ENCODE peak calls at places on chromosome 9, in nine cellular contexts. One of them, this sample, is unnamed.

GRCh38 chr9:5586391-5586802 is 42.5 kb upstream of the RIC1 start:
- DNase-seq in adrenal gland: no peak
- DNase-seq in tibial nerve: no peak
- DNase-seq in heart right ventricle: no peak
- DNase-seq in upper lobe of right lung: no peak
- DNase-seq in PC-3: no peak
- DNase-seq in ovary: no peak
- DNase-seq in breast epithelium: no peak
- DNase-seq in A549: no peak
- DNase-seq in this sample: no peak

GRCh38 chr9:17631396-17631795 is 52.5 kb downstream of the SH3GL2 start:
- DNase-seq in A549: no peak
- DNase-seq in breast epithelium: no peak
- DNase-seq in ovary: no peak
- DNase-seq in PC-3: peak; percentile 50
- DNase-seq in adrenal gland: no peak
- DNase-seq in tibial nerve: no peak
- DNase-seq in heart right ventricle: no peak
- DNase-seq in upper lobe of right lung: no peak
- DNase-seq in this sample: no peak

GRCh38 chr9:100087218-100087617 is 11.6 kb downstream of the ERP44 start:
- DNase-seq in adrenal gland: no peak
- DNase-seq in tibial nerve: no peak
- DNase-seq in ovary: no peak
- DNase-seq in heart right ventricle: no peak
- DNase-seq in upper lobe of right lung: no peak
- DNase-seq in A549: no peak
- DNase-seq in PC-3: peak; percentile 64
- DNase-seq in breast epithelium: no peak
- DNase-seq in this sample: no peak

GRCh38 chr9:109437286-109437685 is 60.8 kb downstream of the PTPN3 start:
- DNase-seq in A549: no peak
- DNase-seq in tibial nerve: peak; percentile 8
- DNase-seq in adrenal gland: no peak
- DNase-seq in heart right ventricle: peak; percentile 42
- DNase-seq in breast epithelium: no peak
- DNase-seq in ovary: no peak
- DNase-seq in PC-3: no peak
- DNase-seq in upper lobe of right lung: no peak
- DNase-seq in this sample: no peak

GRCh38 chr9:93119953-93120845 is 13.9 kb downstream of the NINJ1 start:
- DNase-seq in upper lobe of right lung: peak; percentile 97
- DNase-seq in PC-3: peak; percentile 85
- DNase-seq in ovary: peak; percentile 96
- DNase-seq in A549: peak; percentile 89
- DNase-seq in breast epithelium: peak; percentile 94
- DNase-seq in adrenal gland: peak; percentile 98
- DNase-seq in heart right ventricle: peak; percentile 89
- DNase-seq in tibial nerve: peak; percentile 86
- DNase-seq in this sample: peak; percentile 97

GRCh38 chr9:131476777-131477345 is 25.9 kb upstream of the POMT1 start:
- DNase-seq in heart right ventricle: peak; percentile 65
- DNase-seq in upper lobe of right lung: peak; percentile 57
- DNase-seq in A549: no peak
- DNase-seq in PC-3: no peak
- DNase-seq in adrenal gland: no peak
- DNase-seq in breast epithelium: no peak
- DNase-seq in ovary: no peak
- DNase-seq in tibial nerve: no peak
- DNase-seq in this sample: no peak

GRCh38 chr9:72363908-72364678 is 915 bp downstream of the ZFAND5 start:
- DNase-seq in A549: no peak
- DNase-seq in tibial nerve: no peak
- DNase-seq in ovary: peak; percentile 68
- DNase-seq in adrenal gland: peak; percentile 61
- DNase-seq in breast epithelium: peak; percentile 62
- DNase-seq in PC-3: peak; percentile 35
- DNase-seq in heart right ventricle: peak; percentile 81
- DNase-seq in upper lobe of right lung: peak; percentile 86
- DNase-seq in this sample: peak; percentile 78

GRCh38 chr9:124282442-124283231 is 24.9 kb downstream of the NEK6 start:
- DNase-seq in ovary: peak; percentile 81
- DNase-seq in heart right ventricle: peak; percentile 72
- DNase-seq in A549: no peak
- DNase-seq in adrenal gland: peak; percentile 45
- DNase-seq in breast epithelium: no peak
- DNase-seq in upper lobe of right lung: peak; percentile 84
- DNase-seq in tibial nerve: peak; percentile 53
- DNase-seq in PC-3: no peak
- DNase-seq in this sample: peak; percentile 73

GRCh38 chr9:112093147-112093874 is 81.8 kb downstream of the SUSD1 start:
- DNase-seq in ovary: no peak
- DNase-seq in breast epithelium: no peak
- DNase-seq in heart right ventricle: no peak
- DNase-seq in tibial nerve: no peak
- DNase-seq in upper lobe of right lung: no peak
- DNase-seq in adrenal gland: no peak
- DNase-seq in PC-3: no peak
- DNase-seq in A549: no peak
- DNase-seq in this sample: no peak

GRCh38 chr9:112094240-112094639 is 80.9 kb downstream of the SUSD1 start:
- DNase-seq in ovary: no peak
- DNase-seq in A549: no peak
- DNase-seq in PC-3: no peak
- DNase-seq in breast epithelium: no peak
- DNase-seq in upper lobe of right lung: no peak
- DNase-seq in adrenal gland: no peak
- DNase-seq in heart right ventricle: no peak
- DNase-seq in tibial nerve: no peak
- DNase-seq in this sample: no peak

GRCh38 chr9:112094948-112095779 is 79.9 kb downstream of the SUSD1 start:
- DNase-seq in tibial nerve: no peak
- DNase-seq in heart right ventricle: no peak
- DNase-seq in PC-3: no peak
- DNase-seq in ovary: no peak
- DNase-seq in adrenal gland: no peak
- DNase-seq in A549: no peak
- DNase-seq in breast epithelium: no peak
- DNase-seq in upper lobe of right lung: no peak
- DNase-seq in this sample: no peak

GRCh38 chr9:112093875-112094227 is 81.2 kb downstream of the SUSD1 start:
- DNase-seq in ovary: no peak
- DNase-seq in adrenal gland: no peak
- DNase-seq in A549: no peak
- DNase-seq in tibial nerve: no peak
- DNase-seq in breast epithelium: no peak
- DNase-seq in PC-3: no peak
- DNase-seq in heart right ventricle: no peak
- DNase-seq in upper lobe of right lung: no peak
- DNase-seq in this sample: no peak

DNA sequence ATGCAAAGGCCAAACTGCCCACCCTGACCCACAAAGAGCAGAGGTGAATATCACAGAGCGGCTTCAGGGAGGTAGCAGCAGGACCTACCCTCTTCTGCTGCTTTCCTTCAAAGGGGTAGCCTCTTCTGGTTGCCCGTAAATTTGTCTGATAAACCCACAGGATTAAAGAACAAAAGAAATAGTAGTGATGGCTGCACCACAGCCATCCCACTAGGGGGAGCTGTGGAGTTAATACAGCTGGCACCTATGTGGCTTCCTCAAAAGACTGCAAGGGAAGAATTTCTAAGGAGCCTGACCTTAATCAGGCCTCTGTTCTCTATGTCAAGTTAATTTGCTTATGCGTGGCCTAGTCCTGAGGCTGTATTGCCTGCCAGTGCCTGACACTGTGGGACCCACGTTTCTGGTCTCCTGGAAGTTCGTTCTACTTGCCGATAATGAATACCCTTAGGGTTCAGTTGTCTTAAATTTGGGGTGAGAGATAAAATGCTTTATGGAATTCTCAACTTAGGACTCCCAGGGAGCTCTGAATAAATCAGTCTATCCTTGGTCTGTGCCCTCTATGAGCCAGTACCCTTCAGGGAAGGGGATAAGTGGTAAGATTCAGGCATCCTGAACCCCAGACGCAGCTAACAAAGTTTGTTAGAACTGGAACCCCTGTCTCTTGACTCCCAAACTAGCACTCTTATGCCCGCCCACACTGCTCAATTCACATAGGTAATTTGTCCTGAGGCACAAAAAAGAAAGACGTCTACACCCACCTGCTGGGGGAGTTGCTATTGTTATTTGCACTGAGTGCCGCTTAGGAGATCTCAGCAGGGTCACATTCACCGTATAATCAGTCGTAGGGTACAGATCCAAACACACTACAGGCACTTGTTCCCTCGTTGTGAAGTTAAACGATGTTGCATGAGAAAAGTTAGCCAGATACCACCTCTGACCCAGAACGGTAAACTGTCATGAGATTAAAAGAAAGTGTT is 77.1 kb downstream of the SUSD1 start:
- DNase-seq in adrenal gland: peak; percentile 71
- DNase-seq in PC-3: peak; percentile 75
- DNase-seq in ovary: peak; percentile 65
- DNase-seq in upper lobe of right lung: no peak
- DNase-seq in breast epithelium: no peak
- DNase-seq in tibial nerve: peak; percentile 65
- DNase-seq in heart right ventricle: peak; percentile 54
- DNase-seq in A549: peak; percentile 72
- DNase-seq in this sample: peak; percentile 49
- TF ChIP-seq CTCF in adrenal gland: peak; percentile 93
- TF ChIP-seq CTCF in PC-3: peak; percentile 81
- TF ChIP-seq CTCF in ovary: peak; percentile 77
- TF ChIP-seq CTCF in upper lobe of right lung: peak; percentile 93
- TF ChIP-seq CTCF in breast epithelium: peak; percentile 75
- TF ChIP-seq CTCF in tibial nerve: peak; percentile 80
- TF ChIP-seq CTCF in heart right ventricle: peak; percentile 87
- TF ChIP-seq CTCF in A549: peak; percentile 92
- TF ChIP-seq CTCF in this sample: peak; percentile 90

GRCh38 chr9:120580591-120580896 is 577 bp upstream of the CDK5RAP2 start:
- DNase-seq in tibial nerve: no peak
- DNase-seq in PC-3: no peak
- DNase-seq in adrenal gland: no peak
- DNase-seq in heart right ventricle: peak; percentile 7
- DNase-seq in breast epithelium: no peak
- DNase-seq in upper lobe of right lung: no peak
- DNase-seq in A549: no peak
- DNase-seq in ovary: no peak
- DNase-seq in this sample: no peak

GRCh38 chr9:120579750-120580590 is at the start of gene CDK5RAP2:
- DNase-seq in PC-3: peak; percentile 96
- DNase-seq in tibial nerve: peak; percentile 86
- DNase-seq in ovary: peak; percentile 94
- DNase-seq in breast epithelium: peak; percentile 94
- DNase-seq in A549: peak; percentile 91
- DNase-seq in heart right ventricle: peak; percentile 96
- DNase-seq in adrenal gland: peak; percentile 97
- DNase-seq in upper lobe of right lung: peak; percentile 97
- DNase-seq in this sample: peak; percentile 97

GRCh38 chr9:120579139-120579749 is 723 bp downstream of the CDK5RAP2 start:
- DNase-seq in breast epithelium: no peak
- DNase-seq in adrenal gland: no peak
- DNase-seq in tibial nerve: no peak
- DNase-seq in ovary: no peak
- DNase-seq in heart right ventricle: no peak
- DNase-seq in A549: peak; percentile 51
- DNase-seq in PC-3: peak; percentile 6
- DNase-seq in upper lobe of right lung: no peak
- DNase-seq in this sample: no peak

GRCh38 chr9:120587357-120587756 is 7.4 kb upstream of the CDK5RAP2 start:
- DNase-seq in breast epithelium: no peak
- DNase-seq in upper lobe of right lung: no peak
- DNase-seq in heart right ventricle: no peak
- DNase-seq in A549: no peak
- DNase-seq in ovary: no peak
- DNase-seq in PC-3: no peak
- DNase-seq in tibial nerve: no peak
- DNase-seq in adrenal gland: no peak
- DNase-seq in this sample: no peak

GRCh38 chr9:120583958-120584369 is 4.0 kb upstream of the CDK5RAP2 start:
- DNase-seq in tibial nerve: peak; percentile 30
- DNase-seq in adrenal gland: peak; percentile 81
- DNase-seq in ovary: no peak
- DNase-seq in A549: peak; percentile 48
- DNase-seq in PC-3: no peak
- DNase-seq in heart right ventricle: peak; percentile 62
- DNase-seq in breast epithelium: no peak
- DNase-seq in upper lobe of right lung: no peak
- DNase-seq in this sample: no peak
- H3K27ac ChIP-seq in tibial nerve: peak overlapping the region; percentile 74
- H3K27ac ChIP-seq in adrenal gland: peak overlapping the region; percentile 40
- H3K27ac ChIP-seq in ovary: no peak overlapping the region
- H3K27ac ChIP-seq in A549: no peak overlapping the region
- H3K27ac ChIP-seq in PC-3: no peak overlapping the region
- H3K27ac ChIP-seq in heart right ventricle: no peak overlapping the region
- H3K27ac ChIP-seq in breast epithelium: peak overlapping the region; percentile 57
- H3K27ac ChIP-seq in upper lobe of right lung: no peak overlapping the region
- H3K27ac ChIP-seq in this sample: no peak overlapping the region

DNA sequence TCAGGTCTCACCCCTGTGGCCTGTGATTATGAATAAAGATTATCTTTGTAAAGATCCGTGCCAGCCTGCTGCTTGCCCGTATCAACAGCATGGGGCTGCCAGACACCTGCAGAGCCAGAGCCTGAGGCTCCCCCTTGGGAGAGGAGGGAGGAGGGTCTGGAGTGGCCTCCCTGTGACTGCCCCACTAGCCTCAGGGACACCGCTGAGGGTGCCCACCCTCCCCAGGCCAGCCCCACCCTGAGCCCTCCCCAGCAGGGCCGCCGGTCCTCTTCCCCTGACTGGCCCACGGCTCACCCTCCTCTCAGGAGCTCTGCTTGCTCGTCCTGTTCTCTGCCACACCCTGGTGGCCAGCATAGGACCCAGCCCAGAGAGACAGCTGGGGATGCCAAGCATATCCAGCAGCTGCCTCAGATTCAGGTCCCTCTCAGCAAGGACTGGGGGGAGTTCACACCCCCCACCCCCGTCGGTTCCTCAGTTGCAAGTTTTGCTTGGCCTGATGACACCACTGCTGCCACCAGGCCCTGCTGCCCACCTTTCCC is 1.9 kb downstream of the SSNA1 start:
- DNase-seq in breast epithelium: no peak
- DNase-seq in upper lobe of right lung: no peak
- DNase-seq in ovary: no peak
- DNase-seq in heart right ventricle: no peak
- DNase-seq in PC-3: peak; percentile 32
- DNase-seq in adrenal gland: no peak
- DNase-seq in tibial nerve: no peak
- DNase-seq in A549: no peak
- DNase-seq in this sample: no peak
- H3K4me3 ChIP-seq in breast epithelium: peak overlapping the region; percentile 100
- H3K4me3 ChIP-seq in upper lobe of right lung: no peak overlapping the region
- H3K4me3 ChIP-seq in ovary: no peak overlapping the region
- H3K4me3 ChIP-seq in heart right ventricle: peak overlapping the region; percentile 77
- H3K4me3 ChIP-seq in PC-3: peak overlapping the region; percentile 99
- H3K4me3 ChIP-seq in adrenal gland: no peak overlapping the region
- H3K4me3 ChIP-seq in tibial nerve: no peak overlapping the region
- H3K4me3 ChIP-seq in A549: no peak overlapping the region
- H3K4me3 ChIP-seq in this sample: peak overlapping the region; percentile 98

DNA sequence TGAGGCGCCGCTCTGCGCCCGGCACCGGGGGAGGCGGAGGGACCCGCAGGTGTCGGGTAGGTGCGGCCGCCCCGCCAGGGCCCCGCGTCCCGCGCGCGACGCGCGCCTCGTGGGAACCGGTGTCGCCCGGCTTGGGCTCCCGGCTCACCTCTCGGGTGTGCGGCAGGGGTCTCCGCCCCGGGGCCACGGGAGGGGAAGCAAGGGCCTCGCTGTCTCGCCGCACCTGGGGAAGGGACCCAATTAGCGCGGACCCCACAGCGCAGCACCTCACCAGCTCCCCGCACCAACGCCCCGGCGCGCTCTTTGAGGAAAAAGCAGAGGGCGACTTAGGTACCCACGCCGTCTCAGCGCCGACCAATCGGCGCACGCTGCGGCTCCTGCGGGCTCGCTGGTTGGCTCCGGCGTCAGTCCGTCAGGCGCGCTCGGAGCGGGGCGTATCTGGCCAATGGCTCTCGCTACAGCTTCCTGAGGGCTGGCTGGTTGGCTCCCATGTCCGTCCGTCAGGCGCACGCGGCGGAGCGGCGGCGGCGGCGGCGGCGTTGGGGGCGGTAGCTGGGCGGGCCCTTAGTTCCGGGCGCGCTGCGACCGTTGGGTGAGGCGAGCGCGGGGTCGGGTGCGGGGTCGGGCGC is at the start of gene TRAF2:
- DNase-seq in breast epithelium: peak; percentile 98
- DNase-seq in A549: peak; percentile 99
- DNase-seq in PC-3: peak; percentile 97
- DNase-seq in upper lobe of right lung: peak; percentile 99
- DNase-seq in ovary: peak; percentile 98
- DNase-seq in heart right ventricle: peak; percentile 98
- DNase-seq in adrenal gland: peak; percentile 99
- DNase-seq in tibial nerve: peak; percentile 94
- DNase-seq in this sample: peak; percentile 98
- TF ChIP-seq CTCF in breast epithelium: no peak
- TF ChIP-seq CTCF in A549: no peak
- TF ChIP-seq CTCF in PC-3: no peak
- TF ChIP-seq CTCF in upper lobe of right lung: no peak
- TF ChIP-seq CTCF in ovary: no peak
- TF ChIP-seq CTCF in heart right ventricle: no peak
- TF ChIP-seq CTCF in adrenal gland: no peak
- TF ChIP-seq CTCF in tibial nerve: no peak
- TF ChIP-seq CTCF in this sample: no peak

This sample was measured in lower lobe of right lung.